ENCODE peak calls at places on chromosomes 5 and 9, in seven cellular contexts. Q is H9, R is choroid plexus epithelial cell, L is astrocyte of the spinal cord, D is pancreas, W is AG09309, C is WTC11. F is an unnamed sample.

GRCh38 chr5:75167345-75167744 is 69.3 kb downstream of the ANKRD31 start:
- DNase-seq in Q (peak; percentile 36), L (no peak), R (peak; percentile 12), W (no peak), C (no peak), D (no peak), F (no peak)

GRCh38 chr9:80547613-80548012 is 975.8 kb downstream of the TLE4 start:
- DNase-seq in W (no peak), D (no peak), R (no peak), C (no peak), L (no peak), Q (no peak), F (no peak)

GRCh38 chr5:151048526-151048925 is 28.1 kb downstream of the GPX3 start:
- DNase-seq in W (no peak), Q (peak; percentile 38), L (no peak), C (peak; percentile 32), D (peak; percentile 10), R (no peak), F (no peak)

GRCh38 chr9:131969469-131969989 is 110.1 kb downstream of the MED27 start:
- DNase-seq in D (no peak), L (no peak), R (no peak), Q (no peak), C (no peak), W (no peak), F (no peak)

GRCh38 chr9:91321691-91322090 is 40.0 kb downstream of the AUH start:
- DNase-seq in W (no peak), L (no peak), D (no peak), C (no peak), Q (no peak), R (no peak), F (no peak)

GRCh38 chr9:137117269-137117731 is 2.8 kb upstream of the DPP7 start:
- DNase-seq in Q (no peak), D (peak; percentile 73), L (no peak), C (no peak), R (no peak), W (no peak), F (no peak)

GRCh38 chr5:141366016-141366896 is 2.3 kb downstream of the PCDHGA5 start:
- DNase-seq in R (no peak), D (no peak), W (no peak), Q (no peak), L (no peak), C (no peak), F (no peak)

GRCh38 chr9:137314561-137315560 is 12.8 kb upstream of the NRARP start:
- DNase-seq in R (no peak), L (no peak), Q (peak; percentile 31), D (peak; percentile 87), C (no peak), W (no peak), F (peak; percentile 35)

GRCh38 chr9:133429641-133430161 is 7.5 kb downstream of the ADAMTS13 start:
- DNase-seq in R (peak; percentile 26), Q (peak; percentile 87), L (no peak), C (peak; percentile 88), W (no peak), D (peak; percentile 77), F (peak; percentile 33)

GRCh38 chr5:163809480-163809879 is 304.1 kb downstream of the MAT2B start:
- DNase-seq in L (no peak), D (no peak), Q (no peak), C (no peak), R (peak; percentile 57), W (no peak), F (no peak)

GRCh38 chr5:154844800-154845199 is 5.6 kb downstream of the FAXDC2 start:
- DNase-seq in W (no peak), R (no peak), D (no peak), L (no peak), C (no peak), Q (no peak), F (no peak)

GRCh38 chr9:77800924-77801551 is 152.9 kb upstream of the GNA14 start:
- DNase-seq in Q (no peak), D (no peak), C (no peak), L (no peak), R (no peak), W (no peak), F (no peak)

GRCh38 chr5:85921590-85921989 is 696.2 kb upstream of the COX7C start:
- DNase-seq in W (no peak), R (no peak), C (no peak), D (no peak), Q (no peak), L (no peak), F (no peak)

GRCh38 chr9:132560604-132561304 is 21.7 kb upstream of the BARHL1 start:
- DNase-seq in W (no peak), L (no peak), D (peak; percentile 20), R (no peak), Q (no peak), C (no peak), F (no peak)

GRCh38 chr5:139911425-139912120 is 116.0 kb downstream of the PSD2 start:
- DNase-seq in D (no peak), W (no peak), L (no peak), R (no peak), C (no peak), Q (no peak), F (no peak)

GRCh38 chr5:62937661-62938558 is 359.3 kb downstream of the LRRC70 start:
- DNase-seq in L (peak; percentile 57), W (no peak), Q (no peak), D (no peak), C (no peak), R (peak; percentile 88), F (no peak)

GRCh38 chr5:146745937-146746577 is 132.5 kb downstream of the PPP2R2B start:
- DNase-seq in L (no peak), C (no peak), D (no peak), Q (no peak), W (no peak), R (no peak), F (no peak)

DNA sequence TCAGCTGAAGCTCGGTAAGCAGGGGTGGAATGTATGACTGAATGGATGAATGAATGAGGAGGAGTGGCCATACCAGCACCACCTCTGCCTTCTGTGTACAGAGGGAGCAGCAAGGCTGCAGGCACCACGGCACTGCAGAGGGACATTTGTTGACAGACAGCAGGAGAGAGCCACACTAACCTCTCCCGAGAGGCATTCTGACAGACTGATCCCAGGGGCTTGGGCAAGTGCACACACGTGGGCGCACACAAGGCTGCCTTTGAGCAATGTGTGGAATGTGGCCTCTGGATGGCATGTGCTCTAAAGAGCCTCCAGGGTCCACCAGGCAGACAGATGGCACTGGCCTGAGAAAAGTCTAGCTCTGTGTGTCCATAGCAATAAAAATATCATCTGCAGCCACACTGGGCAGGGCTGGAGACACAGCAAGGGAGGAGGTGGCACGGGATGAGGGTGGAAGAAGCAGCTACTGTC is 111.8 kb downstream of the ACTL7B start:
- DNase-seq in D (no peak), W (no peak), Q (no peak), L (no peak), R (no peak), C (no peak), F (no peak)
- TF ChIP-seq CTCF in D (no peak), W (no peak), Q (no peak), L (no peak), R (no peak), C (no peak), F (no peak)

DNA sequence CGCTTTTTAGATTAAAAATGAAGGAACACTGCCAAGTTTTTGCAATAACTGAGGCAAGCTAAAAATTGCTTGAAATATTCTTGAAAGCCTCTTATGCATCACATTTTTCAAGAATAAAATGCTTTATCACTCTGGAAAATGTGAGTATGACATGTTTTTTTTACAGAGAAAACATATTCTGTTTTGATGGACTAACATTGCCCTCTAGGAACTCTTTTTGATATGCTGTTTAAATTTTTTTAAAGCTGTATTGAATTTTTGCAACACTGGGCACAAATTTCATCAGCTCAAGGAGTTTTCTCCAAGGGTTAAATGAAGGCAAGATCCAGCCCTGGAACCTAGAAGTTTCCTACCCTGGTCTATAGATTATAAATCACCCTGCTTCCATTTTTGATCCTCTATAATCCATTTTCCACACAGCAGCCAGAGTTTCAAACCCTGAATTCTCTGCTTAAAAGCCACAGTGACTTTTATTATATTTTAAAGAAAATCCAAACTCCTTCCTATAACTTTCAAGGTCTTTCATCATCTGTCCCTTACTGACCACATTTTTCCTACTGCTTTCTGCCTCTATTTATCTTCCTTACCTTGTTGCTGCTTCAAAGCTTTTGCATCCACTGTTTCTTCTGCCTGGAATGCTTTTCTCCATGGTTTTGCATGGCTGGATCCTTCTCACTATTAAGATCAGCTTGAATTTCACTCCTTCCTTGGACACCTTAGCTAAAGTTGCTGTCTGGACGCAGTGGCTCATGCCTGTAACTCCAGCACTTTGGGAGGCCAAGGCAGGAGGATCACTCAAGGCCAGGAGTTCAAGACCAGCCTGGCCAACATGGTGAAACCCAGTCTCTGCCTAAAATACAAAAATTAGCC is 60.9 kb downstream of the IL31RA start:
- DNase-seq in R (peak; percentile 44), W (peak; percentile 20), L (peak; percentile 28), C (no peak), D (no peak), Q (no peak), F (no peak)
- TF ChIP-seq CTCF in R (no peak), W (peak; percentile 21), L (no peak), C (no peak), D (no peak), Q (no peak), F (no peak)

DNA sequence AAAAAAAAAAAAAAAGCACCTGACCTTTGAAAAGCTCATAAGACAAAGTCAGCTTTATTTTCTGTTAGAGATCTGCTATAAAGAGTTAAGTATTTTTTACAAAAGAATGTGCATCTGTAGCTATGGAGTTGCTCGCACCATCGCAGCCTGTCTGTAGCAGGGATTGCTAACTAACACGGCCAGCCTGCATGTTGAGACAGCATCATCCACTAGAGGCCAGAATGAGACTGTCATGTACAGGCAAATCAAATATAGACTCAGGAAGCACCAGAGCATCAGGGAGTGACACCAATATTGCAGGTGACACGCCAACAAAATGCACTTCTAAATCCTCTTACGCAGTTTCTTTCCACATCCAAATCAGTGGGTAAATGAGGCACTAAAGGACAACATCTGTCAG is 136.3 kb upstream of the RASEF start:
- DNase-seq in C (no peak), W (peak; percentile 18), L (peak; percentile 60), R (peak; percentile 84), Q (peak; percentile 35), D (peak; percentile 60), F (no peak)
- TF ChIP-seq CTCF in C (no peak), W (peak; percentile 72), L (peak; percentile 76), R (peak; percentile 87), Q (peak; percentile 58), D (peak; percentile 43), F (peak; percentile 69)

DNA sequence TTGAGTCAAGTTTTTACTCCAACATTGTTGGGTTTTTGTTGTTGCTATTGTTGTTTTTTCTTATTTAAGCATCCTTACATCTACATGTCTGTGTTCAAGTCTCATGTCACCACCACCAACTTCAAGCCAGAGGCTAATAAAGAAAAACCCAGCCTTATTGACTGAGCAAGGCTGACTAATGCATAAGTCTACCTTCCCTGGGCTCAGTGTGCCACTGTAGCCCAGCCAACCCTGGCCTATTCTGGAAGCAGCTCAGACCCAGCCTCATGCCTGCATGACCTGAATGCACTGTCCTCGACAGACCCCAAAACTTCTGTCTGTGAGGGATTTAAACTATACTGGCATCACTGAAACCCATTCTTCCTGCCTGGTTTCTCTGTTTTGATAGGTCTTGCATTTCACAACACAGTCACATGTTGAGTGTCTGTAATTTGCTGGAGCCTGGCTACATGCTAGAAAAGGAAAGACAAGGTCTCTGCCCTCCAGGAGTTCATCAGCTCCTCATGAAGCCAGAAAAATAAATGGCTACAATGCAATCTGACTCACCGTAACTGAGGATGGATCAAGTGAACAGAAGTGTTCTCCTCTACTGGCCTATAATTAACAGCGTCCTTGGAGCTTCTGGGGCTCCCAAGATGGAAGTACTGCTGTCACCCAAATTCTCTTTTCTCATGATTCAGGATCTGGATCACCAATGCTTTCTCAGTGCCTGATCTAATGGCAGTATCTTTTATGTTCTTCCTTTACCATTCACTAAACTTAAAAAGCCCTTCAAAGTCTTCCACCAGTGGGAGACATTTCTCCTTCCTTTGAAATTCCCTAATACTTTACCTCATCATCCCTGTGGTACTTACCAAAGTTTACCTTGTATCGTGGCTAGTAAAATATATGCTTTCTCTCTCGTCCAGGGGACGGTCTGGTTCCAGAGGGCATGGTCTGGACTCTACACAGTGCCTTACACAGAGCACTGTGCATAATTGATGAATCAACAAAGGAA is 103.9 kb upstream of the IFNE start:
- DNase-seq in C (no peak), Q (no peak), R (peak; percentile 75), D (no peak), W (no peak), L (peak; percentile 35), F (no peak)
- TF ChIP-seq CTCF in C (no peak), Q (no peak), R (peak; percentile 53), D (no peak), W (peak; percentile 44), L (peak; percentile 57), F (no peak)

F was measured in heart left ventricle.